ENCODE peak calls at places on chromosome 11, in nine cellular contexts. One of them, this sample, is unnamed.

GRCh38 chr11:79437274-79437980 is 3.4 kb downstream of the TENM4 start:
- DNase-seq in psoas muscle: peak
- DNase-seq in mammary epithelial cell: peak
- DNase-seq in HCT116: no peak
- DNase-seq in right lobe of liver: peak
- DNase-seq in esophagus muscularis mucosa: no peak
- DNase-seq in fibroblast of pulmonary artery: no peak
- DNase-seq in CD4-positive, alpha-beta T cell: no peak
- DNase-seq in brain microvascular endothelial cell: no peak
- DNase-seq in this sample: no peak

GRCh38 chr11:789951-790350 is at the start of gene CEND1:
- DNase-seq in right lobe of liver: no peak
- DNase-seq in brain microvascular endothelial cell: no peak
- DNase-seq in psoas muscle: peak
- DNase-seq in esophagus muscularis mucosa: no peak
- DNase-seq in fibroblast of pulmonary artery: peak
- DNase-seq in HCT116: no peak
- DNase-seq in mammary epithelial cell: no peak
- DNase-seq in CD4-positive, alpha-beta T cell: no peak
- DNase-seq in this sample: peak

GRCh38 chr11:118434553-118435232 is 1.6 kb upstream of the KMT2A start:
- DNase-seq in brain microvascular endothelial cell: no peak
- DNase-seq in HCT116: no peak
- DNase-seq in right lobe of liver: peak
- DNase-seq in CD4-positive, alpha-beta T cell: peak
- DNase-seq in psoas muscle: peak
- DNase-seq in mammary epithelial cell: peak
- DNase-seq in fibroblast of pulmonary artery: peak
- DNase-seq in esophagus muscularis mucosa: no peak
- DNase-seq in this sample: no peak

GRCh38 chr11:109864834-109865557 is 228.2 kb upstream of the ZC3H12C start:
- DNase-seq in mammary epithelial cell: peak
- DNase-seq in esophagus muscularis mucosa: no peak
- DNase-seq in psoas muscle: no peak
- DNase-seq in brain microvascular endothelial cell: peak
- DNase-seq in CD4-positive, alpha-beta T cell: no peak
- DNase-seq in fibroblast of pulmonary artery: peak
- DNase-seq in HCT116: no peak
- DNase-seq in right lobe of liver: no peak
- DNase-seq in this sample: no peak

GRCh38 chr11:126212089-126212660 is 593 bp downstream of the FAM118B start:
- DNase-seq in psoas muscle: no peak
- DNase-seq in mammary epithelial cell: peak
- DNase-seq in HCT116: no peak
- DNase-seq in CD4-positive, alpha-beta T cell: no peak
- DNase-seq in brain microvascular endothelial cell: no peak
- DNase-seq in fibroblast of pulmonary artery: peak
- DNase-seq in right lobe of liver: no peak
- DNase-seq in esophagus muscularis mucosa: no peak
- DNase-seq in this sample: no peak

GRCh38 chr11:69449320-69450063 is 32.0 kb upstream of the LINC01488 start:
- DNase-seq in right lobe of liver: no peak
- DNase-seq in psoas muscle: peak
- DNase-seq in CD4-positive, alpha-beta T cell: no peak
- DNase-seq in mammary epithelial cell: no peak
- DNase-seq in brain microvascular endothelial cell: peak
- DNase-seq in HCT116: no peak
- DNase-seq in fibroblast of pulmonary artery: peak
- DNase-seq in esophagus muscularis mucosa: no peak
- DNase-seq in this sample: peak

GRCh38 chr11:48210052-48210451 is 6.6 kb upstream of the OR4B1 start:
- DNase-seq in mammary epithelial cell: no peak
- DNase-seq in right lobe of liver: no peak
- DNase-seq in psoas muscle: no peak
- DNase-seq in esophagus muscularis mucosa: no peak
- DNase-seq in brain microvascular endothelial cell: peak
- DNase-seq in HCT116: no peak
- DNase-seq in CD4-positive, alpha-beta T cell: no peak
- DNase-seq in fibroblast of pulmonary artery: peak
- DNase-seq in this sample: no peak

GRCh38 chr11:71062199-71062598 is 190.2 kb downstream of the SHANK2 start:
- DNase-seq in brain microvascular endothelial cell: no peak
- DNase-seq in CD4-positive, alpha-beta T cell: no peak
- DNase-seq in fibroblast of pulmonary artery: no peak
- DNase-seq in esophagus muscularis mucosa: no peak
- DNase-seq in HCT116: no peak
- DNase-seq in psoas muscle: no peak
- DNase-seq in right lobe of liver: no peak
- DNase-seq in mammary epithelial cell: no peak
- DNase-seq in this sample: no peak

GRCh38 chr11:27703453-27703852 is 3.2 kb upstream of the BDNF start:
- DNase-seq in esophagus muscularis mucosa: no peak
- DNase-seq in right lobe of liver: no peak
- DNase-seq in HCT116: no peak
- DNase-seq in CD4-positive, alpha-beta T cell: no peak
- DNase-seq in brain microvascular endothelial cell: peak
- DNase-seq in mammary epithelial cell: no peak
- DNase-seq in fibroblast of pulmonary artery: peak
- DNase-seq in psoas muscle: no peak
- DNase-seq in this sample: no peak

GRCh38 chr11:119578466-119579220 is 150.4 kb downstream of the NECTIN1 start:
- DNase-seq in esophagus muscularis mucosa: no peak
- DNase-seq in HCT116: no peak
- DNase-seq in right lobe of liver: no peak
- DNase-seq in fibroblast of pulmonary artery: no peak
- DNase-seq in psoas muscle: no peak
- DNase-seq in CD4-positive, alpha-beta T cell: no peak
- DNase-seq in mammary epithelial cell: no peak
- DNase-seq in brain microvascular endothelial cell: no peak
- DNase-seq in this sample: no peak

GRCh38 chr11:133816146-133816545 is 29.2 kb downstream of the SPATA19 start:
- DNase-seq in HCT116: no peak
- DNase-seq in CD4-positive, alpha-beta T cell: no peak
- DNase-seq in right lobe of liver: no peak
- DNase-seq in psoas muscle: no peak
- DNase-seq in esophagus muscularis mucosa: no peak
- DNase-seq in fibroblast of pulmonary artery: no peak
- DNase-seq in brain microvascular endothelial cell: no peak
- DNase-seq in mammary epithelial cell: no peak
- DNase-seq in this sample: no peak

GRCh38 chr11:14418801-14419417 is 59.9 kb upstream of the RRAS2 start:
- DNase-seq in psoas muscle: no peak
- DNase-seq in right lobe of liver: no peak
- DNase-seq in brain microvascular endothelial cell: no peak
- DNase-seq in fibroblast of pulmonary artery: peak
- DNase-seq in HCT116: peak
- DNase-seq in mammary epithelial cell: no peak
- DNase-seq in esophagus muscularis mucosa: no peak
- DNase-seq in CD4-positive, alpha-beta T cell: no peak
- DNase-seq in this sample: no peak

GRCh38 chr11:17541330-17541885 is 2.8 kb downstream of the USH1C start:
- DNase-seq in fibroblast of pulmonary artery: no peak
- DNase-seq in brain microvascular endothelial cell: no peak
- DNase-seq in mammary epithelial cell: peak
- DNase-seq in right lobe of liver: no peak
- DNase-seq in esophagus muscularis mucosa: no peak
- DNase-seq in psoas muscle: no peak
- DNase-seq in CD4-positive, alpha-beta T cell: no peak
- DNase-seq in HCT116: no peak
- DNase-seq in this sample: no peak

GRCh38 chr11:101439488-101439887 is 144.3 kb downstream of the TRPC6 start:
- DNase-seq in brain microvascular endothelial cell: no peak
- DNase-seq in HCT116: no peak
- DNase-seq in right lobe of liver: no peak
- DNase-seq in esophagus muscularis mucosa: no peak
- DNase-seq in mammary epithelial cell: no peak
- DNase-seq in psoas muscle: no peak
- DNase-seq in CD4-positive, alpha-beta T cell: no peak
- DNase-seq in fibroblast of pulmonary artery: no peak
- DNase-seq in this sample: no peak
- TF ChIP-seq CTCF in brain microvascular endothelial cell: peak
- TF ChIP-seq CTCF in HCT116: peak
- TF ChIP-seq CTCF in right lobe of liver: no peak
- TF ChIP-seq CTCF in esophagus muscularis mucosa: peak
- TF ChIP-seq CTCF in mammary epithelial cell: no peak
- TF ChIP-seq CTCF in psoas muscle: no peak
- TF ChIP-seq CTCF in CD4-positive, alpha-beta T cell: no peak
- TF ChIP-seq CTCF in fibroblast of pulmonary artery: no peak
- TF ChIP-seq CTCF in this sample: no peak

GRCh38 chr11:64594159-64594939 is 3.3 kb downstream of the SLC22A12 start:
- DNase-seq in brain microvascular endothelial cell: no peak
- DNase-seq in right lobe of liver: no peak
- DNase-seq in mammary epithelial cell: no peak
- DNase-seq in HCT116: no peak
- DNase-seq in CD4-positive, alpha-beta T cell: no peak
- DNase-seq in psoas muscle: no peak
- DNase-seq in esophagus muscularis mucosa: no peak
- DNase-seq in fibroblast of pulmonary artery: no peak
- DNase-seq in this sample: no peak
- TF ChIP-seq CTCF in brain microvascular endothelial cell: no peak
- TF ChIP-seq CTCF in right lobe of liver: no peak
- TF ChIP-seq CTCF in mammary epithelial cell: no peak
- TF ChIP-seq CTCF in HCT116: no peak
- TF ChIP-seq CTCF in CD4-positive, alpha-beta T cell: no peak
- TF ChIP-seq CTCF in psoas muscle: no peak
- TF ChIP-seq CTCF in esophagus muscularis mucosa: no peak
- TF ChIP-seq CTCF in fibroblast of pulmonary artery: no peak
- TF ChIP-seq CTCF in this sample: no peak

GRCh38 chr11:104164028-104164520 is at the start of gene PDGFD:
- DNase-seq in mammary epithelial cell: peak
- DNase-seq in HCT116: no peak
- DNase-seq in fibroblast of pulmonary artery: peak
- DNase-seq in psoas muscle: peak
- DNase-seq in CD4-positive, alpha-beta T cell: no peak
- DNase-seq in esophagus muscularis mucosa: no peak
- DNase-seq in brain microvascular endothelial cell: peak
- DNase-seq in right lobe of liver: peak
- DNase-seq in this sample: peak
- TF ChIP-seq CTCF in mammary epithelial cell: peak
- TF ChIP-seq CTCF in HCT116: no peak
- TF ChIP-seq CTCF in fibroblast of pulmonary artery: peak
- TF ChIP-seq CTCF in psoas muscle: no peak
- TF ChIP-seq CTCF in CD4-positive, alpha-beta T cell: no peak
- TF ChIP-seq CTCF in esophagus muscularis mucosa: peak
- TF ChIP-seq CTCF in brain microvascular endothelial cell: peak
- TF ChIP-seq CTCF in right lobe of liver: no peak
- TF ChIP-seq CTCF in this sample: no peak

GRCh38 chr11:61293869-61294716 is 1.0 kb downstream of the VWCE start:
- DNase-seq in fibroblast of pulmonary artery: peak
- DNase-seq in esophagus muscularis mucosa: no peak
- DNase-seq in psoas muscle: peak
- DNase-seq in CD4-positive, alpha-beta T cell: no peak
- DNase-seq in mammary epithelial cell: peak
- DNase-seq in HCT116: no peak
- DNase-seq in right lobe of liver: peak
- DNase-seq in brain microvascular endothelial cell: peak
- DNase-seq in this sample: no peak
- TF ChIP-seq CTCF in fibroblast of pulmonary artery: no peak
- TF ChIP-seq CTCF in esophagus muscularis mucosa: no peak
- TF ChIP-seq CTCF in psoas muscle: no peak
- TF ChIP-seq CTCF in CD4-positive, alpha-beta T cell: no peak
- TF ChIP-seq CTCF in mammary epithelial cell: no peak
- TF ChIP-seq CTCF in HCT116: no peak
- TF ChIP-seq CTCF in right lobe of liver: no peak
- TF ChIP-seq CTCF in brain microvascular endothelial cell: peak
- TF ChIP-seq CTCF in this sample: no peak

GRCh38 chr11:112903310-112903709 is 57.9 kb upstream of the NCAM1 start:
- DNase-seq in esophagus muscularis mucosa: no peak
- DNase-seq in HCT116: no peak
- DNase-seq in fibroblast of pulmonary artery: no peak
- DNase-seq in CD4-positive, alpha-beta T cell: no peak
- DNase-seq in right lobe of liver: no peak
- DNase-seq in mammary epithelial cell: no peak
- DNase-seq in brain microvascular endothelial cell: no peak
- DNase-seq in psoas muscle: no peak
- DNase-seq in this sample: no peak

GRCh38 chr11:112901904-112902303 is 59.3 kb upstream of the NCAM1 start:
- DNase-seq in esophagus muscularis mucosa: no peak
- DNase-seq in right lobe of liver: no peak
- DNase-seq in psoas muscle: no peak
- DNase-seq in CD4-positive, alpha-beta T cell: no peak
- DNase-seq in mammary epithelial cell: no peak
- DNase-seq in brain microvascular endothelial cell: no peak
- DNase-seq in HCT116: no peak
- DNase-seq in fibroblast of pulmonary artery: no peak
- DNase-seq in this sample: no peak

GRCh38 chr11:112902411-112903011 is 58.7 kb upstream of the NCAM1 start:
- DNase-seq in HCT116: no peak
- DNase-seq in fibroblast of pulmonary artery: no peak
- DNase-seq in mammary epithelial cell: no peak
- DNase-seq in esophagus muscularis mucosa: no peak
- DNase-seq in CD4-positive, alpha-beta T cell: no peak
- DNase-seq in brain microvascular endothelial cell: no peak
- DNase-seq in right lobe of liver: no peak
- DNase-seq in psoas muscle: no peak
- DNase-seq in this sample: no peak

GRCh38 chr11:112899235-112899634 is 62.0 kb upstream of the NCAM1 start:
- DNase-seq in right lobe of liver: no peak
- DNase-seq in fibroblast of pulmonary artery: no peak
- DNase-seq in psoas muscle: no peak
- DNase-seq in esophagus muscularis mucosa: no peak
- DNase-seq in CD4-positive, alpha-beta T cell: no peak
- DNase-seq in mammary epithelial cell: no peak
- DNase-seq in HCT116: no peak
- DNase-seq in brain microvascular endothelial cell: no peak
- DNase-seq in this sample: no peak
- TF ChIP-seq CTCF in right lobe of liver: no peak
- TF ChIP-seq CTCF in fibroblast of pulmonary artery: no peak
- TF ChIP-seq CTCF in psoas muscle: no peak
- TF ChIP-seq CTCF in esophagus muscularis mucosa: no peak
- TF ChIP-seq CTCF in CD4-positive, alpha-beta T cell: no peak
- TF ChIP-seq CTCF in mammary epithelial cell: no peak
- TF ChIP-seq CTCF in HCT116: no peak
- TF ChIP-seq CTCF in brain microvascular endothelial cell: no peak
- TF ChIP-seq CTCF in this sample: no peak

GRCh38 chr11:117205211-117205818 is 6.1 kb downstream of the TAGLN start:
- DNase-seq in mammary epithelial cell: no peak
- DNase-seq in HCT116: no peak
- DNase-seq in esophagus muscularis mucosa: no peak
- DNase-seq in fibroblast of pulmonary artery: no peak
- DNase-seq in CD4-positive, alpha-beta T cell: no peak
- DNase-seq in brain microvascular endothelial cell: no peak
- DNase-seq in right lobe of liver: no peak
- DNase-seq in psoas muscle: no peak
- DNase-seq in this sample: no peak
- TF ChIP-seq CTCF in mammary epithelial cell: no peak
- TF ChIP-seq CTCF in HCT116: no peak
- TF ChIP-seq CTCF in esophagus muscularis mucosa: no peak
- TF ChIP-seq CTCF in fibroblast of pulmonary artery: no peak
- TF ChIP-seq CTCF in CD4-positive, alpha-beta T cell: no peak
- TF ChIP-seq CTCF in brain microvascular endothelial cell: no peak
- TF ChIP-seq CTCF in right lobe of liver: no peak
- TF ChIP-seq CTCF in psoas muscle: no peak
- TF ChIP-seq CTCF in this sample: no peak

DNA sequence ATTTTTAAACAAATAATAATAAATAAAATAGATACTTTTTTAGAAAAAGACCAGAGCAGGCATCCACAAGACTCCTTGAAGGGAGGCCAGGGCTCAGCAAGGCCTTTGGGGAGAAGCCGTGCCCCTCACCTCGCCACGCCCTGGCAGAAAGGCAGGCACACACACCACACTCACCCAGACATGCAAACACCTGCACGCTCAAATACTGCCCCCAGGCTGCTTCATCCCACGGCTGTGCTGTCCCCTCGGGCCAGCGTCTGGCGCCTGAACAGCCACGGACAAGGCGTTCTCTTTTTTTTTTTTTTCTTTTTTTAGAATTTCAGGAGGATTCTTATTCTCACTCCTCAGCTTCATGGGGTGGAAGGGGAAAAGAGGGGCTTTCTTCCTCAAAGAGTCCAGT is 1.5 kb downstream of the FADS3 start:
- DNase-seq in mammary epithelial cell: no peak
- DNase-seq in right lobe of liver: no peak
- DNase-seq in esophagus muscularis mucosa: no peak
- DNase-seq in HCT116: no peak
- DNase-seq in brain microvascular endothelial cell: no peak
- DNase-seq in psoas muscle: no peak
- DNase-seq in CD4-positive, alpha-beta T cell: no peak
- DNase-seq in fibroblast of pulmonary artery: no peak
- DNase-seq in this sample: no peak
- TF ChIP-seq CTCF in mammary epithelial cell: no peak
- TF ChIP-seq CTCF in right lobe of liver: no peak
- TF ChIP-seq CTCF in esophagus muscularis mucosa: no peak
- TF ChIP-seq CTCF in HCT116: no peak
- TF ChIP-seq CTCF in brain microvascular endothelial cell: no peak
- TF ChIP-seq CTCF in psoas muscle: no peak
- TF ChIP-seq CTCF in CD4-positive, alpha-beta T cell: no peak
- TF ChIP-seq CTCF in fibroblast of pulmonary artery: no peak
- TF ChIP-seq CTCF in this sample: no peak

This sample was measured in left lung.